ENCODE peak calls at places on chromosomes 6 and 20, in seven cellular contexts. Y is right atrium auricular region, X is head of caudate nucleus, W is amygdala, B is left lung, I is AG08396, L is hippocampal formation. A is an unnamed sample.

GRCh38 chr6:33975631-33976424 is 170.1 kb downstream of the GRM4 start:
- DNase-seq in Y (no peak), X (no peak), W (no peak), B (peak), I (no peak), L (no peak), A (no peak)

GRCh38 chr6:109816452-109817374 is 125.6 kb downstream of the FIG4 start:
- DNase-seq in Y (no peak), X (no peak), W (no peak), B (no peak), I (no peak), L (no peak), A (no peak)

GRCh38 chr6:169990095-169991030 is 238.9 kb downstream of the ERMARD start:
- DNase-seq in Y (peak), X (peak), W (no peak), B (no peak), I (no peak), L (no peak), A (peak)

GRCh38 chr6:73728548-73729205 is 32.7 kb downstream of the CD109 start:
- DNase-seq in Y (no peak), X (no peak), W (no peak), B (no peak), I (no peak), L (no peak), A (no peak)

GRCh38 chr6:84762941-84763396 is 1.4 kb downstream of the TBX18 start:
- DNase-seq in Y (no peak), X (no peak), W (no peak), B (peak), I (no peak), L (no peak), A (no peak)

GRCh38 chr20:6866741-6867140 is 99.3 kb downstream of the BMP2 start:
- DNase-seq in Y (no peak), X (no peak), W (no peak), B (no peak), I (no peak), L (no peak), A (no peak)

GRCh38 chr20:21246143-21246542 is 57.0 kb upstream of the XRN2 start:
- DNase-seq in Y (no peak), X (no peak), W (no peak), B (no peak), I (no peak), L (no peak), A (no peak)

GRCh38 chr20:17169575-17170136 is 57.2 kb upstream of the PCSK2 start:
- DNase-seq in Y (no peak), X (peak), W (peak), B (no peak), I (no peak), L (no peak), A (no peak)

GRCh38 chr6:124294572-124294971 is 490.9 kb downstream of the NKAIN2 start:
- DNase-seq in Y (no peak), X (no peak), W (no peak), B (no peak), I (no peak), L (no peak), A (no peak)

GRCh38 chr6:108798672-108799355 is 49.4 kb upstream of the ARMC2 start:
- DNase-seq in Y (no peak), X (peak), W (no peak), B (no peak), I (no peak), L (no peak), A (peak)

GRCh38 chr6:7169296-7169721 is 61.5 kb downstream of the RREB1 start:
- DNase-seq in Y (peak), X (no peak), W (no peak), B (no peak), I (no peak), L (no peak), A (no peak)

GRCh38 chr6:3410385-3411360 is 46.2 kb downstream of the SLC22A23 start:
- DNase-seq in Y (no peak), X (peak), W (peak), B (no peak), I (peak), L (peak), A (peak)

GRCh38 chr20:46352370-46352938 is 44.2 kb upstream of the CDH22 start:
- DNase-seq in Y (no peak), X (no peak), W (no peak), B (no peak), I (no peak), L (no peak), A (no peak)

GRCh38 chr6:107819217-107819616 is 4.9 kb downstream of the SCML4 start:
- DNase-seq in Y (no peak), X (no peak), W (no peak), B (no peak), I (no peak), L (no peak), A (peak)

GRCh38 chr6:66054967-66055366 is 347.9 kb upstream of the EYS start:
- DNase-seq in Y (no peak), X (no peak), W (no peak), B (no peak), I (no peak), L (no peak), A (no peak)

GRCh38 chr6:162726997-162727346 is 594 bp downstream of the PRKN start:
- DNase-seq in Y (no peak), X (peak), W (no peak), B (no peak), I (peak), L (no peak), A (no peak)

GRCh38 chr6:103820148-103820547 is 1039.6 kb downstream of the HACE1 start:
- DNase-seq in Y (no peak), X (no peak), W (no peak), B (no peak), I (no peak), L (no peak), A (no peak)

GRCh38 chr6:5728726-5729434 is 277.8 kb downstream of the NRN1 start:
- DNase-seq in Y (no peak), X (no peak), W (no peak), B (peak), I (no peak), L (no peak), A (no peak)

A was measured in activated CD4-positive, alpha-beta T cell treated with anti-CD3 and anti-CD28 coated beads, Interleukin-2, amount 50 U/mL, for 4 hours.